ENCODE peak calls at places on chromosome 18, in nine cellular contexts. S is fibroblast of lung, E is left lung, F is neural crest cell, C is kidney, O is B cell, I is GM13976, X is cardiac muscle cell, L is astrocyte. B is an unnamed sample.

GRCh38 chr18:8715599-8715998 is 10.2 kb downstream of the MTCL1 start:
- DNase-seq in S (no peak), E (no peak), F (no peak), C (no peak), O (no peak), I (no peak), X (no peak), L (no peak), B (no peak)

GRCh38 chr18:10320848-10321247 is 133.6 kb upstream of the APCDD1 start:
- DNase-seq in S (no peak), E (no peak), F (no peak), C (no peak), O (no peak), I (no peak), X (no peak), L (peak), B (no peak)

GRCh38 chr18:32295604-32296003 is 105.8 kb downstream of the MEP1B start:
- DNase-seq in S (no peak), E (no peak), F (no peak), C (no peak), O (no peak), I (no peak), X (no peak), L (no peak), B (no peak)

GRCh38 chr18:48043166-48043565 is 112.7 kb upstream of the SMAD2 start:
- DNase-seq in S (no peak), E (no peak), F (no peak), C (no peak), O (no peak), I (no peak), X (no peak), L (no peak), B (no peak)

GRCh38 chr18:78925193-78925540 is 54.5 kb upstream of the SALL3 start:
- DNase-seq in S (no peak), E (no peak), F (no peak), C (no peak), O (no peak), I (no peak), X (no peak), L (no peak), B (no peak)

GRCh38 chr18:49052891-49053644 is 102.3 kb upstream of the SMAD7 start:
- DNase-seq in S (peak), E (no peak), F (no peak), C (no peak), O (peak), I (no peak), X (no peak), L (peak), B (no peak)

GRCh38 chr18:6781846-6782245 is 52.3 kb downstream of the ARHGAP28 start:
- DNase-seq in S (peak), E (no peak), F (no peak), C (no peak), O (no peak), I (no peak), X (no peak), L (peak), B (no peak)

GRCh38 chr18:49813071-49813320 is 337 bp downstream of the ACAA2 start:
- DNase-seq in S (peak), E (peak), F (no peak), C (no peak), O (no peak), I (peak), X (peak), L (no peak), B (peak)

GRCh38 chr18:35573531-35573930 is 8.0 kb upstream of the GALNT1 start:
- DNase-seq in S (no peak), E (no peak), F (no peak), C (no peak), O (no peak), I (no peak), X (no peak), L (no peak), B (no peak)

GRCh38 chr18:778194-779007 is 33.6 kb downstream of the YES1 start:
- DNase-seq in S (peak), E (no peak), F (no peak), C (no peak), O (no peak), I (no peak), X (no peak), L (no peak), B (no peak)

GRCh38 chr18:68436485-68436884 is 278.4 kb downstream of the TMX3 start:
- DNase-seq in S (peak), E (no peak), F (no peak), C (no peak), O (no peak), I (no peak), X (no peak), L (peak), B (no peak)

GRCh38 chr18:54215069-54215468 is 9.4 kb downstream of the MBD2 start:
- DNase-seq in S (peak), E (no peak), F (no peak), C (no peak), O (no peak), I (no peak), X (no peak), L (peak), B (no peak)

GRCh38 chr18:36583155-36583745 is 245.6 kb downstream of the TPGS2 start:
- DNase-seq in S (no peak), E (no peak), F (peak), C (no peak), O (no peak), I (peak), X (no peak), L (no peak), B (no peak)
- TF ChIP-seq CTCF in S (no peak), E (no peak), F (no peak), C (no peak), O (no peak), I (no peak), X (no peak), L (no peak), B (peak)

GRCh38 chr18:42051411-42051810 is 96.4 kb downstream of the PIK3C3 start:
- DNase-seq in S (no peak), E (no peak), F (no peak), C (no peak), O (no peak), I (no peak), X (no peak), L (no peak), B (no peak)

GRCh38 chr18:42048150-42048549 is 93.1 kb downstream of the PIK3C3 start:
- DNase-seq in S (peak), E (no peak), F (no peak), C (no peak), O (no peak), I (no peak), X (no peak), L (peak), B (no peak)

GRCh38 chr18:42053188-42053781 is 98.3 kb downstream of the PIK3C3 start:
- DNase-seq in S (peak), E (peak), F (peak), C (no peak), O (peak), I (peak), X (peak), L (peak), B (peak)

GRCh38 chr18:42047721-42048120 is 92.7 kb downstream of the PIK3C3 start:
- DNase-seq in S (peak), E (no peak), F (no peak), C (no peak), O (no peak), I (no peak), X (no peak), L (peak), B (no peak)

DNA sequence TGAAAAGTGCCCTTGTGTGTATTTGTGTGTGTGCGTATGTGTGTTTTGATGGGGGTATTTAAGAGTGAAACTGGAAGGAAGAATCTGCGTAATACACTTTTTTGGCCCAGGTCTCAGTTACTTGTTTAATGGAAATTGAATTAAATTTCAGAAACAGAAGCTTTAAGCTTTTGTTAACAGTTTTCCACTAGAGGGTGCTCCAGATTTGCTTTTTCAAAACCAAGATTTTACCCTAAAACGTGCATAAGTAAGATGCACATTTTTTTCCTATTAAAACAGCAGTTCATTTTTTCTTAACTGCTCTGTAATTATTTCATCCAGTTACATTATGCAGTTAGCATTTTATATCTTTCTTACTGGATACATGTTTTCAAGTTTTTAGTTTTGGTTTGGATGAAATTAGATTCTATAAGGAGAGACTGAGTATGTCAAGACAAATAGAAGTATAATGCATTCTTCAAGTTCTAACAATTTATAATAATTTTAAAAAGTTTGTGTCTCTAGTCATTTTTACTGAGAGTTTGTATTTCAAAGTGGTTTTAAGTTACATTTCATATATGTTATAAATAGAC is 97.2 kb downstream of the PIK3C3 start:
- DNase-seq in S (peak), E (no peak), F (no peak), C (no peak), O (no peak), I (no peak), X (no peak), L (peak), B (no peak)
- TF ChIP-seq CTCF in S (peak), E (no peak), F (peak), C (peak), O (peak), I (peak), X (peak), L (peak), B (peak)

DNA sequence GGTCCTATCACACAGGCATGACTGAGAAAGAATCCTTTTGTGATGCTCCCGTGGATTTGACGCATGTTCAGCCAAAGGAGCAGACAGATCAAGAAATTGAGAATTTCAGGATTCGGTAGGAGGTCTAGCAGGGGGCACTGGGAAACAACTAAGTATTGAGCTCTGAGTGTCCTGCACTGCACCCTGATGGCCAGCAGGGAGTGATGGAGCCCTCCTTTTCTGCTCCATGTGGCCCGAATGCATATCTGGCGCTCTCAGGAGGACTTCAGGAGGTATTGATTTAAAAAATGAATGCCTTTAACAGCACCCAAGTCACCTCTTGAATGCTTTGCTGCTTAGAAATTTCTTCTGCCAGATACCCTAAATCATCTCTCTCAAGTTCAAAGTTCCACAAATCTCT is 58.0 kb downstream of the ZNF519 start:
- DNase-seq in S (no peak), E (no peak), F (no peak), C (no peak), O (no peak), I (no peak), X (no peak), L (no peak), B (no peak)
- TF ChIP-seq CTCF in S (no peak), E (no peak), F (peak), C (no peak), O (no peak), I (no peak), X (no peak), L (no peak), B (peak)

GRCh38 chr18:62196079-62196478 is 9.0 kb downstream of the RELCH start:
- DNase-seq in S (no peak), E (no peak), F (no peak), C (no peak), O (no peak), I (no peak), X (no peak), L (no peak), B (no peak)
- TF ChIP-seq CTCF in S (no peak), E (no peak), F (peak), C (no peak), O (no peak), I (no peak), X (no peak), L (no peak), B (peak)

GRCh38 chr18:73681912-73682311 is 465.7 kb downstream of the FBXO15 start:
- DNase-seq in S (no peak), E (no peak), F (no peak), C (no peak), O (no peak), I (no peak), X (no peak), L (no peak), B (no peak)

GRCh38 chr18:73674466-73674865 is 473.2 kb downstream of the FBXO15 start:
- DNase-seq in S (peak), E (no peak), F (no peak), C (no peak), O (no peak), I (no peak), X (no peak), L (peak), B (no peak)

GRCh38 chr18:73681398-73681797 is 466.2 kb downstream of the FBXO15 start:
- DNase-seq in S (no peak), E (no peak), F (no peak), C (no peak), O (no peak), I (no peak), X (no peak), L (no peak), B (no peak)

GRCh38 chr18:73679941-73680700 is 467.5 kb downstream of the FBXO15 start:
- DNase-seq in S (no peak), E (no peak), F (no peak), C (no peak), O (no peak), I (no peak), X (no peak), L (peak), B (no peak)

DNA sequence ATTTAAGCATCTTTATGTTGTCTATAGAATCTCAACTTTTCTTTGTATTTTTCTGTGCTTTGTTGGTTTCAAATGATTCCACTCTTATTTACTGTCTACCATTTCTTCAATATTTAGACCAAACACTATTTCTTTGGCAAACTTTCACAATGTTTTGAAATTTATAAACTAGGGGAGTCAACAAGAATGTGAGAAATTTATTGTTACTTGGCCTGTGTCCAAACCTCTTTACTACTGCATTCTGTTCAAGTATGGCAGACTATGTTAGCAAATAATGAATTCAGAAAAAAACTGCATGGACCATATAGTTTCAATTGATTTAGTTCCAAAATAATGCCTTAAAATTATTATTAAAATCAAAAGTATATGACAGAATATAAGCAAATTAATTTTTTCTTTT is 470.2 kb downstream of the FBXO15 start:
- DNase-seq in S (no peak), E (no peak), F (no peak), C (no peak), O (no peak), I (no peak), X (no peak), L (no peak), B (no peak)
- TF ChIP-seq CTCF in S (no peak), E (no peak), F (no peak), C (no peak), O (no peak), I (no peak), X (no peak), L (no peak), B (no peak)

DNA sequence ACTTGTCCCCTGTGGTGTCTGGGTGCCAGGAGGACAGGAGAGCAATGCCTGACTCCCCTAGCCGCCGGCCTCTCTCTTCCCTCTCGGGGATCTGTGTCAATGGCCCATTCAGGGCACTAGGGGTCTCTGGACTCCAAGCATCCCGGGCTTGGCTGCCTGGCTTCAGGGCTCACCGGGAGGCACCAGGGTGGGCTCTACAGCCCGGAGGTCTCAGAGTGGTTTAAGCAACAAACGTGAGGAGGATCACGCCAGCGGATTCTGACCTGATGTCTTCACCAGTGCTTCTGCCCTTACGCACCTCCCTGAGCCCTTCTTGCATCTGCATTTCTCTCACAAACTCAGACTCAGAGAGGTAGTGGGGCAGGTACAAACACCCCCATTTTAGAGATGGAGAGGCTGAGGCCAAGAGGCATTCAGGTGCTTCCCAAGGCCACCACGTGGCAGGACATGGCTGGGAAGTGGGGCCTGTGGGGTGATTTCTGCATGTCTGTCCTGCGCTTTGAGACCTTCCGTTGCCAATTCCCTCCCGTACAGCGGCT is 243.0 kb downstream of the CELF4 start:
- DNase-seq in S (peak), E (no peak), F (peak), C (no peak), O (no peak), I (peak), X (peak), L (peak), B (no peak)
- TF ChIP-seq CTCF in S (peak), E (peak), F (peak), C (peak), O (peak), I (peak), X (peak), L (peak), B (peak)

DNA sequence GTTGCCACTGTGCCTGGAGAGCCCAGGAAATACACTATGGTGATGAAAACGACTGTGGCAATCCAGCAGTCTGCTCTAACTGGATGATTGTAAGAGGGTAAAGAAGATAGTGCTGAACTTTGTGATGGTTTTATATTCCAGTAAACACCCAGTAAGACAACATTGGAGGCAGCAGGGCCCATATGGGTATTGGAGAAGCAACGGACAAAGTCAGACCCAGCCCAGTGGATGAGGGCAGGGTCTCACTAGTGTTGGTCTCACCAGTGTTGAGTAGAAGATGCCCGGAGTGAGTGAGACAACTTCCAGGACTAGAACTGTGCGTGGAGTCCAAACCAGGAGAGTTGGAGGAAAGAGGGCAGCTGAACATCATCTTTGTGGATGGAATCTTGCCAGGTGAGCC is 71.9 kb upstream of the CELF4 start:
- DNase-seq in S (no peak), E (no peak), F (no peak), C (no peak), O (no peak), I (no peak), X (no peak), L (no peak), B (no peak)
- TF ChIP-seq CTCF in S (no peak), E (no peak), F (no peak), C (no peak), O (no peak), I (no peak), X (no peak), L (no peak), B (no peak)

DNA sequence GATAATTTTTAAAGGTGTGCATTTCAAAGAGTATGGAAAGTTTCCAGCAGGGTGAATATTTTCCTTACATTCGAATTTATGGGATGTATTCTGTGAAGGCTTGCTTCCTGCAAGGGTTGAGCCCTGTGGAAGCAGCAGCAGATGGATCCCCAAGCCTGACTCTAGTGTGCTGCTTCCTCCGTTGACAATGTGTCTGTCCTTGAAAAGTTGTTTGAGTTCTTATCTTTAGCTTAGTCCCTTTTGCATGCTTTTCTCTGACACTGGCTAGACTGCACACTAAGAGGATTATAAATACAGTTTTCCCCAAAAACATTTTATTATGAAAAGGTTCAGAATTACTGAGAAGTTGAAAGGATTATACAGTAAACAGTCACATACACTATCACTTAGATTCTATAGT is 86.3 kb downstream of the CEP192 start:
- DNase-seq in S (no peak), E (no peak), F (no peak), C (no peak), O (no peak), I (no peak), X (no peak), L (no peak), B (no peak)
- TF ChIP-seq CTCF in S (no peak), E (no peak), F (no peak), C (no peak), O (no peak), I (no peak), X (no peak), L (no peak), B (no peak)

GRCh38 chr18:45571714-45572113 is 43.6 kb upstream of the SLC14A2 start:
- DNase-seq in S (no peak), E (no peak), F (no peak), C (no peak), O (no peak), I (no peak), X (no peak), L (no peak), B (no peak)
- TF ChIP-seq CTCF in S (peak), E (no peak), F (peak), C (peak), O (no peak), I (no peak), X (peak), L (peak), B (peak)